ENCODE peak calls at places on chromosome 22, in seven cellular contexts. G, V, P, Y, C, R and B are unnamed samples.

GRCh38 chr22:44752285-44753188 is at the start of gene ARHGAP8:
- DNase-seq in P (no peak), Y (no peak), G (peak), C (no peak), R (no peak), V (no peak), B (no peak)

GRCh38 chr22:24303007-24303406 is 32.4 kb downstream of the SPECC1L start:
- DNase-seq in C (no peak), P (no peak), R (no peak), V (no peak), G (no peak), Y (no peak), B (no peak)

GRCh38 chr22:45430871-45431270 is 17.4 kb downstream of the RIBC2 start:
- DNase-seq in G (no peak), C (no peak), R (no peak), V (peak), P (no peak), Y (no peak), B (no peak)

GRCh38 chr22:36277482-36278291 is 24.8 kb downstream of the APOL1 start:
- DNase-seq in V (peak), P (peak), G (peak), R (peak), C (peak), Y (peak), B (no peak)

GRCh38 chr22:36594569-36594968 is 65.6 kb upstream of the EIF3D start:
- DNase-seq in Y (no peak), R (no peak), V (no peak), G (no peak), C (no peak), P (no peak), B (no peak)

GRCh38 chr22:32823024-32823730 is 21.7 kb downstream of the TIMP3 start:
- DNase-seq in P (no peak), V (no peak), Y (no peak), G (no peak), R (no peak), C (peak), B (no peak)

GRCh38 chr22:17878186-17878694 is 104.0 kb upstream of the BID start:
- DNase-seq in C (no peak), Y (no peak), V (no peak), R (no peak), P (no peak), G (no peak), B (no peak)

GRCh38 chr22:39176067-39176621 is 23.7 kb upstream of the CBX7 start:
- DNase-seq in C (no peak), R (no peak), G (no peak), V (peak), Y (no peak), P (no peak), B (peak)

GRCh38 chr22:47836957-47837356 is 1074.5 kb downstream of the TBC1D22A start:
- DNase-seq in V (no peak), C (no peak), Y (no peak), G (no peak), R (no peak), P (no peak), B (no peak)

GRCh38 chr22:37898441-37899181 is 7.5 kb upstream of the MICALL1 start:
- DNase-seq in Y (no peak), G (no peak), C (no peak), P (peak), V (no peak), R (no peak), B (peak)

GRCh38 chr22:17867160-17867785 is 93.0 kb upstream of the BID start:
- DNase-seq in C (no peak), Y (peak), R (no peak), V (peak), P (no peak), G (no peak), B (no peak)

GRCh38 chr22:39148727-39149535 is 3.5 kb downstream of the CBX7 start:
- DNase-seq in C (peak), R (no peak), G (no peak), V (peak), Y (no peak), P (no peak), B (no peak)

GRCh38 chr22:40605676-40606250 is 30.8 kb downstream of the MRTFA start:
- DNase-seq in P (no peak), V (no peak), C (no peak), Y (no peak), R (no peak), G (no peak), B (no peak)

GRCh38 chr22:27996981-27997380 is 77.9 kb upstream of the PITPNB start:
- DNase-seq in V (no peak), P (no peak), R (no peak), G (no peak), Y (no peak), C (no peak), B (no peak)

GRCh38 chr22:24391836-24392217 is 35.6 kb upstream of the ADORA2A start:
- DNase-seq in R (no peak), P (no peak), C (peak), Y (no peak), G (no peak), V (no peak), B (no peak)

GRCh38 chr22:36197065-36197440 is 4.6 kb downstream of the APOL4 start:
- DNase-seq in C (no peak), P (no peak), G (no peak), Y (peak), V (peak), R (no peak), B (no peak)

GRCh38 chr22:21025763-21026755 is 6.3 kb downstream of the SLC7A4 start:
- DNase-seq in Y (no peak), V (no peak), G (no peak), P (no peak), R (no peak), C (no peak), B (no peak)